ENCODE peak calls at places on chromosome 22, in eight cellular contexts. G is fibroblast of lung, K is Peyer's patch, P is sigmoid colon, R is upper lobe of right lung, E is HL-60, N is body of pancreas, W is cardiac muscle cell. Z is an unnamed sample.
A peak's percentile ranks its signal among the peaks of the same experiment; 100 is the strongest.

GRCh38 chr22:35883028-35883620 is 145.5 kb downstream of the RBFOX2 start:
- DNase-seq in W (peak; percentile 18), P (no peak), K (no peak), G (peak; percentile 27), R (no peak), N (no peak), E (no peak), Z (no peak)

GRCh38 chr22:21443735-21444421 is 23.3 kb upstream of the TMEM191C start:
- DNase-seq in G (no peak), R (peak; percentile 51), P (peak; percentile 42), K (peak; percentile 36), N (peak; percentile 58), W (no peak), E (no peak), Z (no peak)

GRCh38 chr22:37229012-37229804 is 14.9 kb downstream of the RAC2 start:
- DNase-seq in K (no peak), E (no peak), G (peak; percentile 90), W (no peak), N (no peak), P (no peak), R (no peak), Z (peak; percentile 54)

GRCh38 chr22:22820076-22820475 is 67.5 kb upstream of the IGLL5 start:
- DNase-seq in W (no peak), K (no peak), P (no peak), R (no peak), E (no peak), N (no peak), G (no peak), Z (no peak)

GRCh38 chr22:25236417-25236816 is 17.0 kb downstream of the CRYBB2 start:
- DNase-seq in K (no peak), W (no peak), E (no peak), P (no peak), R (no peak), N (no peak), G (no peak), Z (no peak)

GRCh38 chr22:25929479-25929878 is 187.5 kb downstream of the MYO18B start:
- DNase-seq in W (no peak), K (no peak), P (no peak), N (no peak), G (no peak), R (no peak), E (no peak), Z (no peak)

GRCh38 chr22:20203142-20204099 is 52.6 kb upstream of the CCDC188 start:
- DNase-seq in K (peak; percentile 89), G (peak; percentile 36), W (peak; percentile 46), P (no peak), N (peak; percentile 43), E (peak; percentile 6), R (peak; percentile 75), Z (no peak)

GRCh38 chr22:43436536-43437267 is 24.9 kb downstream of the MPPED1 start:
- DNase-seq in R (peak; percentile 31), W (no peak), N (no peak), E (no peak), P (no peak), G (no peak), K (no peak), Z (no peak)

GRCh38 chr22:45478108-45478771 is 24.4 kb upstream of the FBLN1 start:
- DNase-seq in P (no peak), R (peak; percentile 6), G (peak; percentile 97), N (no peak), E (no peak), K (no peak), W (no peak), Z (peak; percentile 84)

GRCh38 chr22:27110985-27111451 is 453.6 kb downstream of the MIAT start:
- DNase-seq in P (no peak), R (no peak), W (peak; percentile 49), E (no peak), N (no peak), K (no peak), G (no peak), Z (peak; percentile 90)

GRCh38 chr22:45170001-45170466 is 6.3 kb downstream of the NUP50 start:
- DNase-seq in N (no peak), G (no peak), K (no peak), W (no peak), P (no peak), R (no peak), E (no peak), Z (no peak)

GRCh38 chr22:42343136-42343484 is 72.7 kb upstream of the TCF20 start:
- DNase-seq in E (no peak), R (no peak), K (no peak), N (peak; percentile 30), W (peak; percentile 30), P (no peak), G (no peak), Z (no peak)

DNA sequence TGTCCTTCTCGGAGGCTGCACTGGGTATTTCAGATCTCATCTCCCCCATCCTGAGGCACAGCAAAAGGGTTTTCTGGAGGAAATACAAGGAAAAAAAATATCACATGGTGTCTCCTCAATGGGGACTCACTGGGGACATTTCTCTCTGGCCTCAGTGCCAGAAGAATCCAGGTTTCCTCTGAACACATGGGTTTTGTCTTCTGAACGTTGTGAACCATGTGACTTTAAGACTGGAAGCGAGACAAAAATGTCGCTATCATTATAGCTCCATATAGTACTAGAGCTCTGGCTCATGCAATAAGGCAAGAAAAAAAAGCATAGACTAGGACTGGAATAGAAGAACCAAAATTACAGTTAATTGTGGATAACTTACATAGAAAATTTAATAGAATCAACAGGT is 44.9 kb upstream of the RFPL3 start:
- DNase-seq in K (no peak), P (no peak), E (no peak), G (no peak), R (no peak), W (no peak), N (no peak), Z (no peak)
- H3K4me3 ChIP-seq in K (no peak overlapping the region), P (no peak overlapping the region), E (no peak overlapping the region), G (no peak overlapping the region), R (no peak overlapping the region), W (no peak overlapping the region), N (no peak overlapping the region), Z (no peak overlapping the region)

GRCh38 chr22:31629741-31630184 is 32.3 kb downstream of the PISD start:
- DNase-seq in E (no peak), N (no peak), G (no peak), W (peak; percentile 8), K (no peak), P (no peak), R (no peak), Z (no peak)

GRCh38 chr22:31628362-31628761 is 33.7 kb downstream of the PISD start:
- DNase-seq in W (no peak), E (no peak), R (no peak), P (no peak), K (no peak), G (no peak), N (no peak), Z (no peak)

GRCh38 chr22:31627223-31627731 is 34.7 kb downstream of the PISD start:
- DNase-seq in N (no peak), W (no peak), K (no peak), G (no peak), E (no peak), R (no peak), P (no peak), Z (no peak)

GRCh38 chr22:31630331-31631329 is 31.4 kb downstream of the PISD start:
- DNase-seq in K (peak; percentile 96), W (peak; percentile 93), N (peak; percentile 74), R (peak; percentile 94), G (peak; percentile 72), P (peak; percentile 88), E (peak; percentile 90), Z (peak; percentile 58)

DNA sequence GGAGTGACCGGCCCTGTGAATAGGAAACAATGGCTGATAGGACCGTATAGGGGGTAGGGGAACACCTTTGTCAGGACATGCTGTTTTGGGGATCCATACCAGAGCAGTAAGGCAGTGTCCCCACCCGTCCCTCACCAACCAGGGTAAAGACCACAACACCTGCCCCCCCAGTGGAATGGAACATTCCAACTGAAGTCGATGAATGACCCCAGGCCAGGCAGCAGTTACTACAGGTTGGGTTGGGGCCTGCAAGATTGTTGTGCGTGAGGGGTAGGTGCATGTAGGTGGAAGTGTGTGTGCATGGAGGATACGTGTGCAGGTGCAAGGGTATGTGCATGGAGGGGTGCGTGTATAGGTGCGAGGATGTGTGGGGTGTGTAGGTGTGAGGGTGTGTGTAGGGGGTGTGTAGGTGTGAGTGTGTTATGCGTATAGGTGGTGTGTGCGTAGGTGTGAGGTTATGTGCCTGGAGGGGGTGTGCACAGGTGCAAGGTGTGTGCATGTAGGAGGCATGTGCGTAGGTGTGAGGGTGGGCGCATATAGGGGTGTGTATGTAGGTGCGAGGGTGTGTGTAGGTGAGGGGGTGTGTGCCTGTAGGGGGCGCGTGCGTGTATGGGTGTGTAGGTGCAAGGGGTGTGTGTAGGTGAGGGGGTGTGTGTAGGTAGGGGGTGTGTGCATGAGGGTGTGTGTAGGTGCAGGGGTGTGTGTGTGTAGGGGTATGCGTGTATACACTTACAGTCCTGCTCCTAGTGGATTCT is 32.9 kb downstream of the PISD start:
- DNase-seq in N (no peak), G (no peak), R (no peak), P (no peak), E (no peak), K (no peak), W (no peak), Z (no peak)
- H3K27ac ChIP-seq in N (no peak overlapping the region), G (no peak overlapping the region), R (peak overlapping the region; percentile 98), P (no peak overlapping the region), E (no peak overlapping the region), K (peak overlapping the region; percentile 90), W (no peak overlapping the region), Z (no peak overlapping the region)

DNA sequence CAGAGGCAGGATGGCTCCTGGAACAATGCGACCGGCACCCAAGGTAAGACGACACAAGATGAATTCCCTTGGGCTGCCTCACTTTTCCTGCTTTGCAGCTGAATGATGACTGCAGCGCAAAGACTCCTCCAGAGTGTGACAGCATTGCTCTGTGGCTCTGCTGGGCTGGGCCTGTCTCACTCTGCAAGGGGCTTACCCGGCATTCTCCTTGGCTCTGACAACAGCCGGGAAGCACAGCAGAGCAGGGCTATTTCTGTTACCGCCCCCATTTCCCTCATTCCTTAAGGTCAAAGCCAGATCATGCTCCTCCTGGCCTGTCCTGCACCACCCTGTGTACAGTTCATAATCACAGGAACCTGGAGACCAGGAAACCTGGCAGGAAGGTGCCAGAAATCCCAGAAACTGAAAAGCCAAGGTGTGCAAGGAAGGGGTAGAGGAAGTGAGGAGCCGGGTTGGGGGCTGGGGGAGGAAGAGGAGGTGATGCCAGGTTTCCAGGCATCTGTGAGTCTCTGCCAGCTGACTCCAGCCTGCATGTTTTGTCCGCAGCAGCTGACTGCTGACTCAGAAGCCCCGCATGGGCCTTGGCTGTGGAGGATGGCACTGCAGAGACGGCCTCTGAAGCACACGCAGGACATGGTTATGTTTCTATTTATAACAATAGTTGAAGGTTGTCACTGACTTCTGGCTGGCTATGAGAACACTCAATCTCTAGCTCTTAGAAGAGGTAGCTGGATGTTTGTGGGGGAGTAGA is 113.6 kb downstream of the MICAL3 start:
- DNase-seq in K (peak; percentile 54), N (peak; percentile 30), W (peak; percentile 89), P (peak; percentile 94), E (no peak), G (peak; percentile 88), R (no peak), Z (peak; percentile 83)
- TF ChIP-seq CTCF in K (no peak), N (no peak), W (peak; percentile 54), P (no peak), E (no peak), G (peak; percentile 61), R (peak; percentile 17), Z (peak; percentile 69)

DNA sequence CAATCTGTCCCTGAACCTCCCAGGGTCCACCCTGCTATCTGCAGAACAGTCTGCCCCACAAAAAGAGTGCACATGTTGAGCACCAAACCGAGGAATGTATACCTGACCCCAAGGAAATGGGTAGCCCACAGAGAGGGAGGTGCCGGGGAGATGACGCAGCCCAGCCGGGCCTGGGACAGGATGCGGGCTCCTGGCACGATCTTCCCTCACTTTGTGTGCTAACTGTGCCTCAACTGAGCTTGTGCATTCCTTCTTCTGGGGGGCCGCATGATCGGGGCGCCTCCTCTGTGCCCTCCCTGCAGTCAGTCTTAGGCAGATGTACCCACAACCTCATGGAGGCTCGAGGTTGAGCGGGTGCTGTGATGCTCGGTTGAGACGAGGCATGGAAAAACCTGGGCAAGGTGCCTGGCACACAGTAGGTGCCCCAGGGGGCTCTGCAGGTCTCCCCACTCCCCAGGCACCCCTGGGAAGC is 2.4 kb downstream of the GAS2L1 start:
- DNase-seq in N (peak; percentile 12), P (peak; percentile 69), R (no peak), K (peak; percentile 63), E (no peak), W (no peak), G (peak; percentile 39), Z (peak; percentile 73)
- H3K4me3 ChIP-seq in N (no peak overlapping the region), P (no peak overlapping the region), R (peak overlapping the region; percentile 17), K (peak overlapping the region; percentile 86), E (no peak overlapping the region), W (no peak overlapping the region), G (no peak overlapping the region), Z (peak overlapping the region; percentile 37)